ENCODE peak calls at places on chromosome 15, in ten cellular contexts. One of them, this sample, is unnamed. For H3K4me1, the result is how much of the 10 kb centered on the place peaks cover.

GRCh38 chr15:41780266-41780665 is 6.0 kb downstream of the MAPKBP1 start:
- DNase-seq in RWPE2: no peak
- DNase-seq in aorta: no peak
- DNase-seq in upper lobe of right lung: no peak
- DNase-seq in SJSA1: peak
- DNase-seq in astrocyte: no peak
- DNase-seq in heart right ventricle: no peak
- DNase-seq in pancreas: no peak
- DNase-seq in right atrium auricular region: no peak
- DNase-seq in CD4-positive, alpha-beta memory T cell: no peak
- DNase-seq in this sample: no peak

GRCh38 chr15:52527196-52527897 is 1.3 kb downstream of the MYO5A start:
- DNase-seq in SJSA1: no peak
- DNase-seq in aorta: no peak
- DNase-seq in pancreas: no peak
- DNase-seq in CD4-positive, alpha-beta memory T cell: no peak
- DNase-seq in upper lobe of right lung: no peak
- DNase-seq in right atrium auricular region: no peak
- DNase-seq in RWPE2: no peak
- DNase-seq in astrocyte: no peak
- DNase-seq in heart right ventricle: no peak
- DNase-seq in this sample: no peak

GRCh38 chr15:101613130-101614000 is 38.8 kb downstream of the TM2D3 start:
- DNase-seq in heart right ventricle: peak
- DNase-seq in aorta: peak
- DNase-seq in CD4-positive, alpha-beta memory T cell: no peak
- DNase-seq in upper lobe of right lung: no peak
- DNase-seq in right atrium auricular region: peak
- DNase-seq in astrocyte: no peak
- DNase-seq in pancreas: peak
- DNase-seq in SJSA1: no peak
- DNase-seq in RWPE2: no peak
- DNase-seq in this sample: peak

GRCh38 chr15:70127288-70127746 is 29.6 kb upstream of the TLE3 start:
- DNase-seq in upper lobe of right lung: no peak
- DNase-seq in pancreas: no peak
- DNase-seq in aorta: no peak
- DNase-seq in right atrium auricular region: no peak
- DNase-seq in RWPE2: peak
- DNase-seq in heart right ventricle: peak
- DNase-seq in SJSA1: peak
- DNase-seq in astrocyte: no peak
- DNase-seq in CD4-positive, alpha-beta memory T cell: no peak
- DNase-seq in this sample: peak

GRCh38 chr15:78540955-78541743 is 905 bp downstream of the PSMA4 start:
- DNase-seq in right atrium auricular region: no peak
- DNase-seq in RWPE2: no peak
- DNase-seq in heart right ventricle: no peak
- DNase-seq in astrocyte: no peak
- DNase-seq in SJSA1: no peak
- DNase-seq in CD4-positive, alpha-beta memory T cell: no peak
- DNase-seq in aorta: no peak
- DNase-seq in upper lobe of right lung: no peak
- DNase-seq in pancreas: no peak
- DNase-seq in this sample: no peak

GRCh38 chr15:91348812-91349500 is 248.9 kb downstream of the SV2B start:
- DNase-seq in CD4-positive, alpha-beta memory T cell: no peak
- DNase-seq in astrocyte: peak
- DNase-seq in upper lobe of right lung: no peak
- DNase-seq in RWPE2: no peak
- DNase-seq in aorta: no peak
- DNase-seq in right atrium auricular region: no peak
- DNase-seq in SJSA1: no peak
- DNase-seq in heart right ventricle: no peak
- DNase-seq in pancreas: no peak
- DNase-seq in this sample: no peak

GRCh38 chr15:77921664-77922063 is 155.8 kb downstream of the TBC1D2B start:
- DNase-seq in SJSA1: no peak
- DNase-seq in aorta: peak
- DNase-seq in heart right ventricle: no peak
- DNase-seq in upper lobe of right lung: peak
- DNase-seq in right atrium auricular region: no peak
- DNase-seq in CD4-positive, alpha-beta memory T cell: no peak
- DNase-seq in RWPE2: peak
- DNase-seq in pancreas: no peak
- DNase-seq in astrocyte: no peak
- DNase-seq in this sample: no peak

GRCh38 chr15:43769584-43770228 is 7.1 kb downstream of the ELL3 start:
- DNase-seq in pancreas: no peak
- DNase-seq in upper lobe of right lung: peak
- DNase-seq in RWPE2: no peak
- DNase-seq in CD4-positive, alpha-beta memory T cell: peak
- DNase-seq in heart right ventricle: peak
- DNase-seq in astrocyte: peak
- DNase-seq in right atrium auricular region: peak
- DNase-seq in aorta: peak
- DNase-seq in SJSA1: peak
- DNase-seq in this sample: peak

GRCh38 chr15:80494311-80494710 is 90.1 kb downstream of the ARNT2 start:
- DNase-seq in upper lobe of right lung: no peak
- DNase-seq in SJSA1: peak
- DNase-seq in pancreas: no peak
- DNase-seq in right atrium auricular region: no peak
- DNase-seq in astrocyte: peak
- DNase-seq in RWPE2: no peak
- DNase-seq in CD4-positive, alpha-beta memory T cell: no peak
- DNase-seq in aorta: no peak
- DNase-seq in heart right ventricle: no peak
- DNase-seq in this sample: no peak

GRCh38 chr15:78298983-78299301 is 467 bp downstream of the SKIC8 start:
- DNase-seq in pancreas: no peak
- DNase-seq in CD4-positive, alpha-beta memory T cell: no peak
- DNase-seq in aorta: no peak
- DNase-seq in right atrium auricular region: no peak
- DNase-seq in heart right ventricle: no peak
- DNase-seq in RWPE2: no peak
- DNase-seq in astrocyte: peak
- DNase-seq in SJSA1: no peak
- DNase-seq in upper lobe of right lung: no peak
- DNase-seq in this sample: no peak

GRCh38 chr15:62071711-62072308 is 5.0 kb downstream of the C2CD4A start:
- DNase-seq in CD4-positive, alpha-beta memory T cell: peak
- DNase-seq in upper lobe of right lung: no peak
- DNase-seq in right atrium auricular region: no peak
- DNase-seq in aorta: no peak
- DNase-seq in RWPE2: no peak
- DNase-seq in SJSA1: peak
- DNase-seq in heart right ventricle: no peak
- DNase-seq in astrocyte: no peak
- DNase-seq in pancreas: no peak
- DNase-seq in this sample: no peak

GRCh38 chr15:59556405-59556804 is 55.2 kb upstream of the GCNT3 start:
- DNase-seq in SJSA1: no peak
- DNase-seq in RWPE2: no peak
- DNase-seq in pancreas: no peak
- DNase-seq in right atrium auricular region: no peak
- DNase-seq in CD4-positive, alpha-beta memory T cell: no peak
- DNase-seq in aorta: no peak
- DNase-seq in astrocyte: no peak
- DNase-seq in upper lobe of right lung: no peak
- DNase-seq in heart right ventricle: no peak
- DNase-seq in this sample: no peak

GRCh38 chr15:63517614-63518013 is 13.2 kb downstream of the USP3 start:
- DNase-seq in RWPE2: no peak
- DNase-seq in upper lobe of right lung: no peak
- DNase-seq in aorta: no peak
- DNase-seq in heart right ventricle: no peak
- DNase-seq in CD4-positive, alpha-beta memory T cell: no peak
- DNase-seq in pancreas: no peak
- DNase-seq in right atrium auricular region: no peak
- DNase-seq in astrocyte: no peak
- DNase-seq in SJSA1: no peak
- DNase-seq in this sample: no peak

GRCh38 chr15:101049282-101049681 is 130.1 kb downstream of the LRRK1 start:
- DNase-seq in right atrium auricular region: no peak
- DNase-seq in heart right ventricle: no peak
- DNase-seq in aorta: no peak
- DNase-seq in astrocyte: no peak
- DNase-seq in SJSA1: no peak
- DNase-seq in RWPE2: peak
- DNase-seq in upper lobe of right lung: peak
- DNase-seq in pancreas: no peak
- DNase-seq in CD4-positive, alpha-beta memory T cell: no peak
- DNase-seq in this sample: peak

GRCh38 chr15:77517579-77517978 is 96.9 kb downstream of the HMG20A start:
- DNase-seq in upper lobe of right lung: no peak
- DNase-seq in aorta: peak
- DNase-seq in SJSA1: no peak
- DNase-seq in RWPE2: no peak
- DNase-seq in astrocyte: no peak
- DNase-seq in CD4-positive, alpha-beta memory T cell: no peak
- DNase-seq in pancreas: no peak
- DNase-seq in heart right ventricle: no peak
- DNase-seq in right atrium auricular region: no peak
- DNase-seq in this sample: no peak

GRCh38 chr15:72281713-72282112 is 9.4 kb upstream of the PARP6 start:
- DNase-seq in right atrium auricular region: no peak
- DNase-seq in RWPE2: no peak
- DNase-seq in pancreas: no peak
- DNase-seq in astrocyte: no peak
- DNase-seq in SJSA1: no peak
- DNase-seq in upper lobe of right lung: no peak
- DNase-seq in aorta: no peak
- DNase-seq in CD4-positive, alpha-beta memory T cell: no peak
- DNase-seq in heart right ventricle: no peak
- DNase-seq in this sample: no peak

GRCh38 chr15:66508293-66508883 is 3.3 kb downstream of the ZWILCH start:
- DNase-seq in aorta: no peak
- DNase-seq in astrocyte: no peak
- DNase-seq in CD4-positive, alpha-beta memory T cell: no peak
- DNase-seq in upper lobe of right lung: no peak
- DNase-seq in pancreas: no peak
- DNase-seq in right atrium auricular region: no peak
- DNase-seq in SJSA1: no peak
- DNase-seq in heart right ventricle: no peak
- DNase-seq in RWPE2: no peak
- DNase-seq in this sample: no peak

GRCh38 chr15:45637552-45638033 is 2.8 kb downstream of the SQOR start:
- DNase-seq in astrocyte: peak
- DNase-seq in heart right ventricle: peak
- DNase-seq in pancreas: peak
- DNase-seq in upper lobe of right lung: no peak
- DNase-seq in RWPE2: no peak
- DNase-seq in right atrium auricular region: no peak
- DNase-seq in CD4-positive, alpha-beta memory T cell: peak
- DNase-seq in aorta: peak
- DNase-seq in SJSA1: peak
- DNase-seq in this sample: peak

GRCh38 chr15:98699591-98700424 is 51.5 kb downstream of the IGF1R start:
- DNase-seq in CD4-positive, alpha-beta memory T cell: no peak
- DNase-seq in SJSA1: no peak
- DNase-seq in heart right ventricle: no peak
- DNase-seq in RWPE2: no peak
- DNase-seq in aorta: no peak
- DNase-seq in astrocyte: no peak
- DNase-seq in right atrium auricular region: no peak
- DNase-seq in pancreas: no peak
- DNase-seq in upper lobe of right lung: no peak
- DNase-seq in this sample: no peak
- H3K4me1 ChIP-seq in CD4-positive, alpha-beta memory T cell: under half
- H3K4me1 ChIP-seq in SJSA1: under half
- H3K4me1 ChIP-seq in heart right ventricle: half or more
- H3K4me1 ChIP-seq in RWPE2: under half
- H3K4me1 ChIP-seq in aorta: under half
- H3K4me1 ChIP-seq in astrocyte: under half
- H3K4me1 ChIP-seq in right atrium auricular region: half or more
- H3K4me1 ChIP-seq in pancreas: under half
- H3K4me1 ChIP-seq in upper lobe of right lung: under half
- H3K4me1 ChIP-seq in this sample: half or more

GRCh38 chr15:32716216-32716959 is 1.4 kb upstream of the GREM1 start:
- DNase-seq in RWPE2: no peak
- DNase-seq in SJSA1: no peak
- DNase-seq in upper lobe of right lung: no peak
- DNase-seq in CD4-positive, alpha-beta memory T cell: no peak
- DNase-seq in astrocyte: no peak
- DNase-seq in aorta: no peak
- DNase-seq in heart right ventricle: no peak
- DNase-seq in pancreas: no peak
- DNase-seq in right atrium auricular region: no peak
- DNase-seq in this sample: no peak
- H3K4me3 ChIP-seq in RWPE2: no peak
- H3K4me3 ChIP-seq in SJSA1: no peak
- H3K4me3 ChIP-seq in upper lobe of right lung: no peak
- H3K4me3 ChIP-seq in CD4-positive, alpha-beta memory T cell: no peak
- H3K4me3 ChIP-seq in astrocyte: peak
- H3K4me3 ChIP-seq in aorta: no peak
- H3K4me3 ChIP-seq in heart right ventricle: no peak
- H3K4me3 ChIP-seq in pancreas: no peak
- H3K4me3 ChIP-seq in right atrium auricular region: no peak
- H3K4me3 ChIP-seq in this sample: peak

GRCh38 chr15:74618841-74619596 is 3.4 kb downstream of the CLK3 start:
- DNase-seq in heart right ventricle: no peak
- DNase-seq in pancreas: no peak
- DNase-seq in upper lobe of right lung: no peak
- DNase-seq in astrocyte: no peak
- DNase-seq in RWPE2: no peak
- DNase-seq in right atrium auricular region: no peak
- DNase-seq in aorta: no peak
- DNase-seq in SJSA1: peak
- DNase-seq in CD4-positive, alpha-beta memory T cell: no peak
- DNase-seq in this sample: no peak
- H3K4me1 ChIP-seq in heart right ventricle: under half
- H3K4me1 ChIP-seq in pancreas: under half
- H3K4me1 ChIP-seq in upper lobe of right lung: half or more
- H3K4me1 ChIP-seq in astrocyte: under half
- H3K4me1 ChIP-seq in RWPE2: under half
- H3K4me1 ChIP-seq in right atrium auricular region: half or more
- H3K4me1 ChIP-seq in aorta: under half
- H3K4me1 ChIP-seq in SJSA1: under half
- H3K4me1 ChIP-seq in CD4-positive, alpha-beta memory T cell: under half
- H3K4me1 ChIP-seq in this sample: half or more

DNA sequence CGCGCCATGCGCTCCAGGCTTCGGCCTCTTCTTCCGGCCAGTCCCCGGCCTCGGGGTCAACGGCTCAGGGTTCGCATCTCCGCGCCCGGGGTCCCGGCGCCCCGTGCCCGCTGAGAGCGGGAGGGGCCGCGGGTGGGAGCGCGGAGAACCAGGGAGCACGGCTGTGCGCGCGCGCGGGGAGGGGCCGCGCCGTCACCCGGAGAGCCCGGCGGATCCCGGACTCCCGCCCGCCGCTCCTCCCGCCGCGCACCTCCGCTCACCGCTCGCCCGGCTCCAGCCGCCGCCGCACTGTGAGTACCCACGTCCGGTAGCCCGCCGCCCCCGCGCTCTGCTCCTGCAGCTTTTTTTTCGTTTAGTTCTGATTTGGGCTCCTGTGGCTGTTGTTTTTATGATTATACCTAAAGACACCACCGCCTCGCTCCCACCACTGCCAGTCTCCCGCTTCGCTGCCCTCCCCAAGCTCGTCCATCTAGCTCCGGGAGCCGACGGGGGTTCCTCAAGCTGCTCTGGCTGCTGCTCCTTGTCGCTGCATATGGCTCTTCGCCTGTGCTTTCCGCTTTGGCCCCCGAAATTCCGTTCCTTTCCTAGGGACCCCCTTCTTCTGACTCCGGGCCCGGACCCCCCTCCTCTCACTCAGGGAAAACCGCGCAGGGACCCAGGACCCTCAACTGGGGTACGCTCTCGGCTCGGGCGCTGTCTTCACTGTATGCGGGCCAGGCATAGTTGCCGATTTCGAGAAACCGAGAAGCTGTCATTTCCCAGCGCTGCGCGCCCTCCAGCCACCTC is 1.7 kb upstream of the SKOR1 start:
- DNase-seq in RWPE2: no peak
- DNase-seq in SJSA1: no peak
- DNase-seq in pancreas: no peak
- DNase-seq in CD4-positive, alpha-beta memory T cell: no peak
- DNase-seq in aorta: peak
- DNase-seq in upper lobe of right lung: no peak
- DNase-seq in heart right ventricle: no peak
- DNase-seq in astrocyte: no peak
- DNase-seq in right atrium auricular region: no peak
- DNase-seq in this sample: no peak
- H3K4me3 ChIP-seq in RWPE2: no peak
- H3K4me3 ChIP-seq in SJSA1: no peak
- H3K4me3 ChIP-seq in pancreas: no peak
- H3K4me3 ChIP-seq in CD4-positive, alpha-beta memory T cell: no peak
- H3K4me3 ChIP-seq in aorta: no peak
- H3K4me3 ChIP-seq in upper lobe of right lung: no peak
- H3K4me3 ChIP-seq in heart right ventricle: peak
- H3K4me3 ChIP-seq in astrocyte: no peak
- H3K4me3 ChIP-seq in right atrium auricular region: peak
- H3K4me3 ChIP-seq in this sample: peak